ENCODE peak calls at places on chromosomes 12 and 14, in nine cellular contexts. N is progenitor cell of endocrine pancreas, S is fibroblast of pulmonary artery, Z is ovary, W is HFFc6, E is nephron progenitor cell, J is glutamatergic neuron, Y is psoas muscle, I is GM10248. A is an unnamed sample.

GRCh38 chr14:51513281-51513680 is 138.4 kb upstream of the FRMD6 start:
- DNase-seq in N (no peak), S (no peak), Z (no peak), W (peak), E (no peak), J (no peak), Y (no peak), I (no peak), A (no peak)

GRCh38 chr14:61322799-61323290 is 1.5 kb downstream of the PRKCH start:
- DNase-seq in N (no peak), S (peak), Z (no peak), W (no peak), E (no peak), J (no peak), Y (no peak), I (no peak), A (peak)

GRCh38 chr14:33120341-33120740 is 181.7 kb downstream of the NPAS3 start:
- DNase-seq in N (no peak), S (peak), Z (no peak), W (peak), E (no peak), J (no peak), Y (no peak), I (no peak), A (no peak)

GRCh38 chr14:93163570-93163969 is 21.1 kb downstream of the MOAP1 start:
- DNase-seq in N (no peak), S (no peak), Z (no peak), W (no peak), E (no peak), J (no peak), Y (no peak), I (no peak), A (no peak)

GRCh38 chr12:1608783-1609119 is 14.4 kb upstream of the FBXL14 start:
- DNase-seq in N (no peak), S (no peak), Z (no peak), W (no peak), E (no peak), J (no peak), Y (no peak), I (no peak), A (no peak)

GRCh38 chr14:55581011-55581806 is 1.2 kb downstream of the KTN1 start:
- DNase-seq in N (peak), S (peak), Z (peak), W (peak), E (peak), J (peak), Y (peak), I (peak), A (peak)

GRCh38 chr12:4327293-4327692 is 6.3 kb downstream of the TIGAR start:
- DNase-seq in N (no peak), S (no peak), Z (no peak), W (no peak), E (no peak), J (no peak), Y (no peak), I (no peak), A (no peak)

GRCh38 chr12:11822071-11822818 is 172.8 kb downstream of the ETV6 start:
- DNase-seq in N (no peak), S (peak), Z (no peak), W (no peak), E (no peak), J (no peak), Y (no peak), I (peak), A (peak)

GRCh38 chr14:61406198-61406597 is 84.8 kb downstream of the PRKCH start:
- DNase-seq in N (no peak), S (no peak), Z (no peak), W (no peak), E (no peak), J (no peak), Y (no peak), I (no peak), A (no peak)

GRCh38 chr14:77000340-77001235 is 27.9 kb downstream of the IRF2BPL start:
- DNase-seq in N (no peak), S (peak), Z (peak), W (peak), E (peak), J (peak), Y (peak), I (no peak), A (no peak)

GRCh38 chr12:41940571-41940970 is 204.1 kb downstream of the GXYLT1 start:
- DNase-seq in N (no peak), S (no peak), Z (no peak), W (no peak), E (no peak), J (no peak), Y (no peak), I (no peak), A (no peak)

GRCh38 chr14:70858641-70859040 is 48.6 kb upstream of the PCNX1 start:
- DNase-seq in N (no peak), S (no peak), Z (no peak), W (no peak), E (no peak), J (no peak), Y (no peak), I (no peak), A (no peak)

GRCh38 chr14:81176224-81176623 is 44.5 kb downstream of the GTF2A1 start:
- DNase-seq in N (no peak), S (no peak), Z (no peak), W (no peak), E (no peak), J (no peak), Y (no peak), I (no peak), A (no peak)

GRCh38 chr14:54803396-54803795 is 99.2 kb downstream of the GCH1 start:
- DNase-seq in N (no peak), S (no peak), Z (no peak), W (no peak), E (no peak), J (no peak), Y (no peak), I (no peak), A (no peak)

GRCh38 chr12:104177663-104178501 is 37.7 kb upstream of the TXNRD1 start:
- DNase-seq in N (no peak), S (peak), Z (peak), W (peak), E (no peak), J (no peak), Y (peak), I (no peak), A (peak)

GRCh38 chr14:72010474-72010873 is 78.2 kb downstream of the RGS6 start:
- DNase-seq in N (no peak), S (no peak), Z (no peak), W (no peak), E (no peak), J (no peak), Y (no peak), I (no peak), A (no peak)

GRCh38 chr14:101351146-101351545 is 210.1 kb upstream of the DIO3 start:
- DNase-seq in N (no peak), S (no peak), Z (no peak), W (no peak), E (no peak), J (no peak), Y (no peak), I (no peak), A (no peak)

GRCh38 chr12:90085491-90086274 is 377.0 kb upstream of the ATP2B1 start:
- DNase-seq in N (no peak), S (no peak), Z (no peak), W (no peak), E (no peak), J (no peak), Y (no peak), I (no peak), A (no peak)

GRCh38 chr12:91590991-91591987 is 408.7 kb upstream of the DCN start:
- DNase-seq in N (no peak), S (no peak), Z (no peak), W (no peak), E (no peak), J (no peak), Y (no peak), I (no peak), A (no peak)

GRCh38 chr12:65999564-66000280 is 130.8 kb downstream of the LLPH start:
- DNase-seq in N (no peak), S (peak), Z (no peak), W (peak), E (no peak), J (no peak), Y (no peak), I (no peak), A (no peak)

GRCh38 chr14:56379956-56380355 is 199.6 kb upstream of the TMEM260 start:
- DNase-seq in N (no peak), S (peak), Z (no peak), W (no peak), E (no peak), J (no peak), Y (no peak), I (no peak), A (no peak)

GRCh38 chr12:110921262-110921661 is 883 bp upstream of the MYL2 start:
- DNase-seq in N (no peak), S (peak), Z (no peak), W (peak), E (no peak), J (no peak), Y (no peak), I (no peak), A (no peak)

GRCh38 chr12:4899361-4899760 is 10.3 kb upstream of the KCNA1 start:
- DNase-seq in N (no peak), S (no peak), Z (no peak), W (no peak), E (no peak), J (no peak), Y (no peak), I (peak), A (no peak)

GRCh38 chr12:10288989-10289388 is 18.7 kb upstream of the KLRD1 start:
- DNase-seq in N (no peak), S (no peak), Z (no peak), W (no peak), E (no peak), J (no peak), Y (no peak), I (peak), A (no peak)

GRCh38 chr14:23183479-23183878 is at the start of gene SLC7A8:
- DNase-seq in N (peak), S (peak), Z (peak), W (no peak), E (peak), J (peak), Y (peak), I (no peak), A (no peak)

GRCh38 chr12:3772380-3772779 is 19.5 kb upstream of the CRACR2A start:
- DNase-seq in N (no peak), S (peak), Z (no peak), W (no peak), E (no peak), J (no peak), Y (no peak), I (no peak), A (no peak)

GRCh38 chr14:52054678-52055077 is 14.2 kb downstream of the NID2 start:
- DNase-seq in N (no peak), S (no peak), Z (no peak), W (no peak), E (no peak), J (no peak), Y (no peak), I (no peak), A (no peak)

GRCh38 chr14:85090681-85091080 is 439.3 kb upstream of the FLRT2 start:
- DNase-seq in N (no peak), S (peak), Z (no peak), W (peak), E (no peak), J (no peak), Y (no peak), I (no peak), A (no peak)

GRCh38 chr14:52219488-52220084 is 47.9 kb upstream of the PTGDR start:
- DNase-seq in N (no peak), S (peak), Z (no peak), W (no peak), E (no peak), J (no peak), Y (no peak), I (no peak), A (no peak)

GRCh38 chr12:57844725-57845477 is 1.6 kb downstream of the CTDSP2 start:
- DNase-seq in N (peak), S (peak), Z (peak), W (peak), E (peak), J (peak), Y (peak), I (peak), A (peak)

GRCh38 chr14:72515779-72516770 is 377.8 kb downstream of the DPF3 start:
- DNase-seq in N (no peak), S (peak), Z (peak), W (peak), E (peak), J (no peak), Y (no peak), I (no peak), A (peak)

GRCh38 chr14:60565211-60565610 is 56.3 kb downstream of the SIX6 start:
- DNase-seq in N (no peak), S (peak), Z (no peak), W (no peak), E (no peak), J (no peak), Y (no peak), I (no peak), A (no peak)

GRCh38 chr14:99637624-99638023 is 7.3 kb upstream of the HHIPL1 start:
- DNase-seq in N (no peak), S (no peak), Z (no peak), W (no peak), E (no peak), J (no peak), Y (no peak), I (no peak), A (no peak)

GRCh38 chr14:50531595-50532501 is 521 bp downstream of the MAP4K5 start:
- DNase-seq in N (peak), S (peak), Z (peak), W (no peak), E (peak), J (peak), Y (peak), I (peak), A (peak)

GRCh38 chr12:50221228-50222008 is 54.2 kb upstream of the CERS5 start:
- DNase-seq in N (no peak), S (peak), Z (no peak), W (peak), E (no peak), J (no peak), Y (no peak), I (no peak), A (no peak)

GRCh38 chr12:29222200-29222599 is 73.1 kb downstream of the FAR2 start:
- DNase-seq in N (no peak), S (no peak), Z (no peak), W (no peak), E (no peak), J (no peak), Y (no peak), I (no peak), A (no peak)

DNA sequence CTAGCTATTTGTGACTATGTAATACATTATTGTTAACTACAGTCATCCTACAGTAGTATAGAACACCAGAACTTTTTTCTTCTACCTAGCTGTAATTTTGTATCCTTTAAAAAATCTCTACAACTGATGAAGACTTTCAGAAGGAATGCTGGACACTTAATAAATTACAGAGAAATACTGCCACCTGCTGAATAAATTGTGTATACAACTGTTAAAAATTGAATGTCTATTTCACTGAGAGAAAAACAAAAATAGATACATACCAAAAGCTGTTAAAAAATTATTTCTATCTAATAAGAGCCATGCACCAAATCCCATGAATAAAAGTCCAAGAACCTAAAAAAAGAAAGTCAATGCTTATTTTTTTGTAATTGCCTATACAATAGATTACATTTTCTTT is 6.6 kb downstream of the TSPAN19 start:
- DNase-seq in N (no peak), S (peak), Z (no peak), W (peak), E (no peak), J (no peak), Y (no peak), I (peak), A (no peak)
- TF ChIP-seq CTCF in N (peak), S (peak), Z (no peak), W (peak), E (peak), J (peak), Y (peak), I (peak), A (no peak)

GRCh38 chr12:119412811-119413794 is 78.6 kb downstream of the CCDC60 start:
- DNase-seq in N (peak), S (peak), Z (peak), W (peak), E (peak), J (peak), Y (peak), I (peak), A (peak)
- TF ChIP-seq CTCF in N (peak), S (peak), Z (peak), W (peak), E (peak), J (peak), Y (peak), I (peak), A (peak)

DNA sequence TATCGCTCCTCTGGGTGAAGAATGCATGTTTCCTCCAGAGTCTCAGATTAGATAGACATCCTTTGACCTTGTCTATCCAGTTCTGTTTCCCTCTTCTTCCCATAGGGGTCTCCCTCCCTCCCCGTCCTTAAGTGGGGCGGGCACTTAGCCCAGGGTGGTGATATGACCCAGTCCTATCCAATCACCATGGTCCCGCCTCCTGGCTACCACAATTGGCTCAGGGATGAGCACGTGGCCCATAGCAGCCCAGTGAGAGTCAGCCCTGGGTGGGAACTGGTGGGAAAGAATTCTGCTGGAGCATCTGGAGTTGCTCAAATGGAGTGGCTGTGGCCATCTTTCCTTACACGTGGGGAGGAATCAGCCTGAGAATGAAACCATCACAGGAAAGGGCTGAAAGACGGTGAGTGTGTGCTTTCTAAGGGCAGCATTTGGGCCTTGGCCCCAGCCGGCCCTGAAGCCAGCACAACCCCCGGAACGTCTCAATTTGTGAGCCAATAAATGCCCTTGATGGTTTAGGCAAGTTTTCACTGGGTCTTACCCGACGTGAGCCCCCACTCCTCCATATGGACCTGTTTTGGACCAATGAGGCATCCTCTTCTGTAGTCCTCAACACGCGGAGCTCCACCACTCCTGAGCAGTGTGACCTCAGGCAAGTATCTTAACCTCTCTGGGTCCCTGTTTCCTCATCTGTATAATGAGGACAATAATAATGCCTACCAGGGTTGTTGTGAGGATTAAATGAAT is 14.3 kb upstream of the MLXIP start:
- DNase-seq in N (peak), S (peak), Z (peak), W (peak), E (peak), J (peak), Y (peak), I (peak), A (peak)
- TF ChIP-seq CTCF in N (peak), S (peak), Z (peak), W (peak), E (peak), J (peak), Y (peak), I (peak), A (peak)

DNA sequence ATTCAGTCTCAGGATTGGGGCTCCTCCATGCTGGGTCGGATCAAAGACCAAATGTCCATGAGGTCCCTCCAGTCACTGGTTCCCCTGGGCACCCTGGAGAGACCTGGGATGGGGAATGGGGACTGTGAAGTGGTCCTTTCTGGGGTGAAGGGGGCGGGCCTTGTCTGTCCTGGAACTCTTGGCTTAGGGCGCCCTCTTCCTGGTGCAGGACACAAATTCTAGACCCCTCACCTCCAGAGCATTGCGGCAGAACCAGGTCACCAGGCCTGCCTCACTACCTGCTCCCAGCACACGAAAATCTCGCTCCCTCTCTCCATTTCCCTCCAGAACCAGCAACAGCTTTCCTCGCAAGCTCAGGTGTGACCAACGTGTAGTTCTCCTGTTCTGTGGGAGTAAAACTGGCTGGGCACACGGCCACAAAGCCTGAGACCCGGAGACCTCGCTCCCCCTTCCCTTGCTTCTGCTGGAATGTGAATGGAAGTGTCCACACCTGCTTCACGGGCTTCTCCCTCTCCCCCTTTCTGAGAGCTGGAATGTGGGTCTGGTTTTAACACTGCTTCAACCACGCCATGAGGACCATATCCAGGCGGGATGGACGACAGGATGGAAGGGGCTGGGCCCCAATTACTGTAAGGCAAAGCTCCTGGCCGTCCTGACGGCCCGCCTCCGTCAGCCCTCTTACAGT is 112.7 kb downstream of the SCARB1 start:
- DNase-seq in N (no peak), S (no peak), Z (no peak), W (no peak), E (peak), J (no peak), Y (no peak), I (no peak), A (peak)
- TF ChIP-seq CTCF in N (peak), S (no peak), Z (no peak), W (peak), E (no peak), J (no peak), Y (no peak), I (peak), A (peak)

GRCh38 chr12:6494351-6494743 is 445 bp downstream of the NCAPD2 start:
- DNase-seq in N (no peak), S (no peak), Z (no peak), W (peak), E (peak), J (no peak), Y (no peak), I (no peak), A (no peak)
- TF ChIP-seq CTCF in N (peak), S (peak), Z (no peak), W (peak), E (no peak), J (no peak), Y (no peak), I (no peak), A (no peak)